ENCODE peak calls at places on chromosomes 1 and 21, in seven cellular contexts. T is GM12865, Z is fibroblast of pulmonary artery, L is endothelial cell of umbilical vein, K is astrocyte of the spinal cord, U is esophagus muscularis mucosa, H is HFF-Myc. N is an unnamed sample.
A peak's percentile ranks its signal among the peaks of the same experiment; 100 is the strongest.

GRCh38 chr1:247357781-247358211 is 26.1 kb upstream of the ZNF496 start:
- DNase-seq in K (no peak), L (no peak), Z (peak; percentile 81), T (peak; percentile 85), U (no peak), H (no peak), N (peak; percentile 78)

GRCh38 chr1:45477646-45478045 is 13.3 kb downstream of the TESK2 start:
- DNase-seq in K (no peak), H (no peak), Z (no peak), T (no peak), L (no peak), U (no peak), N (no peak)

GRCh38 chr1:14369526-14370213 is 228.8 kb upstream of the KAZN start:
- DNase-seq in K (no peak), Z (no peak), H (no peak), L (no peak), U (no peak), T (no peak), N (no peak)

GRCh38 chr1:204571631-204572030 is 55.4 kb downstream of the MDM4 start:
- DNase-seq in L (no peak), K (no peak), U (no peak), T (no peak), Z (no peak), H (no peak), N (no peak)

GRCh38 chr1:155940993-155941844 is at the start of gene RXFP4:
- DNase-seq in U (no peak), K (no peak), L (peak; percentile 25), Z (no peak), H (no peak), T (peak; percentile 60), N (no peak)

GRCh38 chr1:219463629-219464028 is 149.3 kb downstream of the ZC3H11B start:
- DNase-seq in T (no peak), K (no peak), U (no peak), L (no peak), H (no peak), Z (no peak), N (peak; percentile 81)

GRCh38 chr1:15756143-15757015 is 2.2 kb upstream of the FBLIM1 start:
- DNase-seq in H (no peak), K (no peak), Z (no peak), T (no peak), L (peak; percentile 47), U (no peak), N (no peak)

GRCh38 chr1:214549604-214550338 is 1.6 kb downstream of the PTPN14 start:
- DNase-seq in U (peak; percentile 74), L (peak; percentile 57), H (no peak), Z (peak; percentile 45), K (peak; percentile 58), T (no peak), N (peak; percentile 35)

GRCh38 chr1:58162952-58163550 is 383.5 kb downstream of the OMA1 start:
- DNase-seq in K (peak; percentile 63), Z (peak; percentile 74), L (peak; percentile 56), U (no peak), H (peak; percentile 50), T (peak; percentile 40), N (peak; percentile 9)

GRCh38 chr1:47672622-47673021 is 234.8 kb downstream of the FOXD2 start:
- DNase-seq in H (no peak), U (no peak), L (no peak), K (no peak), T (no peak), Z (no peak), N (no peak)

GRCh38 chr1:192626366-192627179 is 9.4 kb upstream of the RGS13 start:
- DNase-seq in L (no peak), K (no peak), Z (peak; percentile 23), U (no peak), T (peak; percentile 36), H (no peak), N (no peak)

GRCh38 chr1:217135987-217136894 is 413.0 kb upstream of the ESRRG start:
- DNase-seq in U (no peak), L (no peak), Z (no peak), K (no peak), H (no peak), T (no peak), N (no peak)

GRCh38 chr1:50424045-50424939 is 1.0 kb upstream of the DMRTA2 start:
- DNase-seq in U (peak; percentile 64), K (no peak), Z (peak; percentile 19), L (peak; percentile 30), H (no peak), T (peak; percentile 46), N (no peak)

GRCh38 chr1:87200875-87201638 is 127.6 kb upstream of the LMO4 start:
- DNase-seq in H (no peak), K (no peak), U (peak; percentile 74), L (no peak), Z (no peak), T (no peak), N (no peak)

GRCh38 chr1:17819129-17819802 is 64.1 kb downstream of the ACTL8 start:
- DNase-seq in Z (no peak), T (no peak), L (no peak), U (no peak), H (no peak), K (no peak), N (no peak)

GRCh38 chr1:86516366-86516765 is 30.5 kb upstream of the CLCA4 start:
- DNase-seq in L (no peak), U (no peak), T (no peak), H (no peak), Z (no peak), K (no peak), N (peak; percentile 44)

GRCh38 chr1:151995774-151996173 is 2.1 kb upstream of the S100A10 start:
- DNase-seq in U (no peak), H (no peak), L (no peak), K (no peak), Z (no peak), T (no peak), N (no peak)

GRCh38 chr21:37341254-37341960 is 25.2 kb upstream of the DYRK1A start:
- DNase-seq in K (no peak), U (no peak), L (peak; percentile 62), H (no peak), Z (no peak), T (no peak), N (peak; percentile 43)

GRCh38 chr1:107480548-107480947 is 339.7 kb downstream of the NTNG1 start:
- DNase-seq in K (peak; percentile 5), L (no peak), Z (no peak), U (no peak), T (peak; percentile 16), H (no peak), N (peak; percentile 19)

GRCh38 chr21:36190736-36191135 is 34.1 kb downstream of the DOP1B start:
- DNase-seq in L (no peak), K (no peak), U (no peak), T (no peak), Z (no peak), H (no peak), N (no peak)

GRCh38 chr1:6348511-6349191 is 44.9 kb downstream of the ACOT7 start:
- DNase-seq in Z (peak; percentile 81), L (peak; percentile 75), H (no peak), U (no peak), K (peak; percentile 76), T (no peak), N (no peak)

GRCh38 chr1:47232187-47232874 is at the start of gene TAL1:
- DNase-seq in H (no peak), K (no peak), U (no peak), Z (no peak), T (no peak), L (peak; percentile 83), N (no peak)

GRCh38 chr21:35924714-35925301 is 135.5 kb downstream of the SETD4 start:
- DNase-seq in L (peak; percentile 36), H (no peak), U (peak; percentile 89), Z (peak; percentile 60), K (peak; percentile 96), T (no peak), N (peak; percentile 75)

DNA sequence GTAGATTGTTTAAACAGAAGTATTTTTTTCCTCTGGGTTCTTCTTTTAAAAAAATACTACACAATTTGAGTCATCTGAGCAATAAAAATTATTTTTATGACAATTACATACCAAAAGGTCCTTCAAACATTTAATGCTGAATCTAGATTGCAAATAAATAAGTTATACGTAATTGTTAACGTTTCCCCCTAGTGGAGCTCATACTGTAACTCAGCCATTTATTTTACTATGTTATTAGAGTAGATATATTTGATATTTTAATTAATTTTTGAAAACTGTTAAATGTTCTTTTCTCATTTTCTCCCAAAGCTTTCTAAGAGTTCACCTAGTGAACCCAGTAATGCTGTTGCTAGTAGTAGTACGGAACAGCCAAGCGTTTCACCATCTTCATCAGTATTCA is 33.5 kb downstream of the ZMYM1 start:
- DNase-seq in Z (peak; percentile 31), L (peak; percentile 9), K (no peak), H (no peak), U (no peak), T (no peak), N (no peak)
- TF ChIP-seq CTCF in Z (peak; percentile 32), L (no peak), K (no peak), H (no peak), U (no peak), T (no peak), N (peak; percentile 2)

DNA sequence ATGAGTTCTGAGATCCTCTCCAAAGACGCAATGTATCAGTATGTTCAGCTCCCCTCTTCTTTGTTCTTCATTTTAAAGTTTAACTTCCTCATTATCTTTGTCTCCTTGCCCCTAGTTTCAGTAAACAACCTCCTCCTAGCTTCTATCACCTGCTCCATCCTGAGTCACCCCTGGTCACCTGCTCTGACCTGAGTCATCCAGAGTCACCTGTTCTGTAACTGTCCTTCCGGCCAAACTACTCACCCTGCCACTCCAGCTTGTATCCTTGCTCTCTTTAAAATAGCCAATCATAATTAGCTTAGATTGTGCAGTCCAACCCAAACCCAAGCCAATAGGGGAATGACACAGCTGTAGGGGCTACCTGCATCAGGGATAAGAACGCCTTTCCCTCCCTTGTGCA is 332.0 kb downstream of the OLFM3 start:
- DNase-seq in L (no peak), Z (no peak), K (no peak), H (no peak), U (no peak), T (no peak), N (no peak)
- H3K4me3 ChIP-seq in L (no peak overlapping the region), Z (no peak overlapping the region), K (no peak overlapping the region), H (no peak overlapping the region), U (no peak overlapping the region), T (no peak overlapping the region), N (no peak overlapping the region)

DNA sequence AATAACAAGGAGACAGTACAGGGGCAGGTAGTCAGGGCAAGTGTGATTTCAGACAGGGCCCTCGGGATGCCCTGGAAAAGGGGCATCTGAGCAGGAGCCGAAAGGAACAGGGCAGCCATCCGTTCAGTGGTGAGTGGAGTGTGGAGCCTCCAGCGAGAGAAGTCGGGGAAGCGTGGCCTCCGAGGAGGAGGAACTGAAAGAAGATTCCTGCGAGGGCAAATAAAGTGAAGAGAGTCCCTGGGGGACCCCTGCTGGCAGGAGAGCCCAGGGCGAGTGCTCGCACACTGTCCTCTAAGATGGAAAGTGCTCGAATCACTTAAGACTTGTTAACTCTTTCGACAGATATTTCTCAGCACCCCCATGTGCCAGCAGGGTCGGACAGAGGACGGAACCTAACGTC is 3.5 kb upstream of the UTS2 start:
- DNase-seq in Z (peak; percentile 3), L (no peak), H (no peak), T (no peak), U (peak; percentile 82), K (no peak), N (no peak)
- TF ChIP-seq CTCF in Z (peak; percentile 3), L (peak; percentile 18), H (peak; percentile 40), T (no peak), U (no peak), K (peak; percentile 17), N (peak; percentile 39)

DNA sequence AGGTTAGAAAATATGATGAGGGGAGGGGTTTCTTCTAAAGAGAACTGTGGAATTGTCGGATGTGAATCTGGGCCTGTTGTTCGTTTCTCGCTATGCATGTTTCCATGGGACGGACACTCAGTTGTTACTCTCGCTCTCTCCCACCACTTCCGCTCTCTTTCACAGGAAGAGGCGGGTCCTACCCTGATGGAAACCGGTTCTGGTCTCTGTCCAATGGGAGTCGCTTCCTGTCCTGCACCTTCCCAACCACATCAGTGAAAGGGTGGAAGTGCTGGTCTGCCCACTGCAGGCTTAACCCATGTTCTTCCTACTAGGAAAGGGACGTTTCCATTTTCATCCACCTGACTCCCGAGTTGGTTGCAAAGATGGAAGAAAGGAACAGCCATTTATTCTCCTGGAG is 119.4 kb downstream of the KCNJ15 start:
- DNase-seq in U (peak; percentile 57), L (no peak), T (peak; percentile 8), K (no peak), H (no peak), Z (no peak), N (no peak)
- H3K4me3 ChIP-seq in U (peak overlapping the region; percentile 4), L (no peak overlapping the region), T (no peak overlapping the region), K (no peak overlapping the region), H (no peak overlapping the region), Z (no peak overlapping the region), N (no peak overlapping the region)

N was measured in foreskin fibroblast.